ENCODE peak calls at places on chromosomes 11 and 22, in six cellular contexts. C is neural progenitor cell, D is NCI-H1436, H is endothelial cell of umbilical vein, Y is psoas muscle, T is LHCN-M2. A is an unnamed sample.

GRCh38 chr11:63592975-63593395 is 21.2 kb downstream of the PLAAT3 start:
- DNase-seq in C (peak), D (peak), H (no peak), Y (no peak), T (peak), A (peak)

GRCh38 chr11:106344392-106344791 is 266.9 kb downstream of the AASDHPPT start:
- DNase-seq in C (no peak), D (no peak), H (no peak), Y (no peak), T (peak), A (no peak)

GRCh38 chr22:40203568-40203967 is 25.8 kb downstream of the TNRC6B start:
- DNase-seq in C (no peak), D (no peak), H (no peak), Y (no peak), T (peak), A (no peak)

GRCh38 chr11:7904910-7905309 is 26.2 kb downstream of the OR10A6 start:
- DNase-seq in C (peak), D (no peak), H (peak), Y (no peak), T (peak), A (peak)

GRCh38 chr22:44752285-44753188 is at the start of gene ARHGAP8:
- DNase-seq in C (peak), D (peak), H (no peak), Y (no peak), T (no peak), A (no peak)

GRCh38 chr11:102920118-102920684 is 35.3 kb downstream of the MMP13 start:
- DNase-seq in C (no peak), D (no peak), H (no peak), Y (no peak), T (no peak), A (no peak)

GRCh38 chr11:61279934-61280656 is 15.0 kb downstream of the VWCE start:
- DNase-seq in C (no peak), D (no peak), H (no peak), Y (no peak), T (no peak), A (no peak)

GRCh38 chr11:12303431-12304149 is 73.8 kb upstream of the PARVA start:
- DNase-seq in C (no peak), D (no peak), H (no peak), Y (no peak), T (no peak), A (no peak)

GRCh38 chr11:103851166-103851651 is 185.2 kb upstream of the DDI1 start:
- DNase-seq in C (no peak), D (no peak), H (no peak), Y (no peak), T (no peak), A (no peak)

GRCh38 chr11:1881442-1882264 is 10.0 kb downstream of the PRR33 start:
- DNase-seq in C (no peak), D (no peak), H (no peak), Y (peak), T (no peak), A (no peak)

GRCh38 chr11:101446238-101446637 is 137.6 kb downstream of the TRPC6 start:
- DNase-seq in C (no peak), D (no peak), H (no peak), Y (no peak), T (peak), A (peak)